ENCODE peak calls at places on chromosome 20, in four cellular contexts. One of them, this sample, is unnamed.

GRCh38 chr20:58393299-58393698 is 4.3 kb downstream of the VAPB start:
- DNase-seq in GM12878: no peak
- DNase-seq in HepG2: no peak
- DNase-seq in H1: no peak
- DNase-seq in this sample: no peak

GRCh38 chr20:39302312-39302711 is 340.2 kb downstream of the DHX35 start:
- DNase-seq in H1: no peak
- DNase-seq in HepG2: no peak
- DNase-seq in GM12878: no peak
- DNase-seq in this sample: no peak

GRCh38 chr20:58149412-58150091 is 78.9 kb downstream of the ANKRD60 start:
- DNase-seq in H1: no peak
- DNase-seq in GM12878: no peak
- DNase-seq in HepG2: no peak
- DNase-seq in this sample: no peak

GRCh38 chr20:58518387-58518786 is 3.2 kb upstream of the APCDD1L start:
- DNase-seq in HepG2: no peak
- DNase-seq in GM12878: no peak
- DNase-seq in H1: no peak
- DNase-seq in this sample: no peak

GRCh38 chr20:6008254-6008653 is 45.6 kb downstream of the LRRN4 start:
- DNase-seq in GM12878: no peak
- DNase-seq in H1: no peak
- DNase-seq in HepG2: peak
- DNase-seq in this sample: no peak

GRCh38 chr20:40481337-40481736 is 207.7 kb downstream of the MAFB start:
- DNase-seq in H1: no peak
- DNase-seq in GM12878: no peak
- DNase-seq in HepG2: no peak
- DNase-seq in this sample: no peak

GRCh38 chr20:12207875-12208274 is 290.2 kb downstream of the BTBD3 start:
- DNase-seq in H1: peak
- DNase-seq in GM12878: no peak
- DNase-seq in HepG2: peak
- DNase-seq in this sample: peak

GRCh38 chr20:58116505-58116904 is 111.9 kb downstream of the ANKRD60 start:
- DNase-seq in H1: no peak
- DNase-seq in GM12878: no peak
- DNase-seq in HepG2: no peak
- DNase-seq in this sample: no peak

GRCh38 chr20:59063358-59064213 is 21.0 kb upstream of the PRELID3B start:
- DNase-seq in H1: no peak
- DNase-seq in GM12878: no peak
- DNase-seq in HepG2: no peak
- DNase-seq in this sample: no peak

GRCh38 chr20:41619360-41620115 is 1.4 kb upstream of the CHD6 start:
- DNase-seq in H1: no peak
- DNase-seq in GM12878: no peak
- DNase-seq in HepG2: no peak
- DNase-seq in this sample: no peak

GRCh38 chr20:10670521-10671220 is 3.1 kb downstream of the JAG1 start:
- DNase-seq in GM12878: peak
- DNase-seq in H1: no peak
- DNase-seq in HepG2: peak
- DNase-seq in this sample: no peak

GRCh38 chr20:64223526-64224067 is 32.0 kb upstream of the PCMTD2 start:
- DNase-seq in H1: peak
- DNase-seq in HepG2: peak
- DNase-seq in GM12878: no peak
- DNase-seq in this sample: peak

GRCh38 chr20:59705651-59706101 is 101.3 kb downstream of the PHACTR3 start:
- DNase-seq in GM12878: no peak
- DNase-seq in HepG2: no peak
- DNase-seq in H1: no peak
- DNase-seq in this sample: no peak

GRCh38 chr20:23412026-23412425 is 9.3 kb downstream of the NAPB start:
- DNase-seq in GM12878: no peak
- DNase-seq in H1: no peak
- DNase-seq in HepG2: peak
- DNase-seq in this sample: no peak

GRCh38 chr20:59733326-59733725 is 129.0 kb downstream of the PHACTR3 start:
- DNase-seq in HepG2: no peak
- DNase-seq in H1: no peak
- DNase-seq in GM12878: no peak
- DNase-seq in this sample: no peak

GRCh38 chr20:5013682-5014447 is 12.6 kb upstream of the SLC23A2 start:
- DNase-seq in HepG2: no peak
- DNase-seq in H1: no peak
- DNase-seq in GM12878: no peak
- DNase-seq in this sample: no peak

GRCh38 chr20:4997207-4997606 is 4.1 kb downstream of the SLC23A2 start:
- DNase-seq in H1: no peak
- DNase-seq in HepG2: no peak
- DNase-seq in GM12878: no peak
- DNase-seq in this sample: no peak

GRCh38 chr20:11473971-11474370 is 443.7 kb upstream of the BTBD3 start:
- DNase-seq in HepG2: no peak
- DNase-seq in H1: no peak
- DNase-seq in GM12878: no peak
- DNase-seq in this sample: no peak

GRCh38 chr20:25270829-25271251 is 23.0 kb downstream of the PYGB start:
- DNase-seq in GM12878: no peak
- DNase-seq in HepG2: no peak
- DNase-seq in H1: no peak
- DNase-seq in this sample: no peak

GRCh38 chr20:45792513-45793118 is 862 bp downstream of the DNTTIP1 start:
- DNase-seq in GM12878: no peak
- DNase-seq in H1: no peak
- DNase-seq in HepG2: no peak
- DNase-seq in this sample: no peak

GRCh38 chr20:36542516-36543186 is 1.3 kb downstream of the MYL9 start:
- DNase-seq in GM12878: no peak
- DNase-seq in H1: no peak
- DNase-seq in HepG2: no peak
- DNase-seq in this sample: no peak

GRCh38 chr20:36541227-36542018 is at the start of gene MYL9:
- DNase-seq in HepG2: no peak
- DNase-seq in H1: no peak
- DNase-seq in GM12878: no peak
- DNase-seq in this sample: peak

GRCh38 chr20:36542019-36542488 is 735 bp downstream of the MYL9 start:
- DNase-seq in H1: no peak
- DNase-seq in HepG2: peak
- DNase-seq in GM12878: no peak
- DNase-seq in this sample: peak

GRCh38 chr20:36544134-36545018 is 3.1 kb downstream of the MYL9 start:
- DNase-seq in GM12878: no peak
- DNase-seq in HepG2: no peak
- DNase-seq in H1: no peak
- DNase-seq in this sample: no peak

GRCh38 chr20:36543187-36544133 is 2.1 kb downstream of the MYL9 start:
- DNase-seq in H1: no peak
- DNase-seq in GM12878: no peak
- DNase-seq in HepG2: no peak
- DNase-seq in this sample: no peak
- TF ChIP-seq KDM1A in H1: no peak
- TF ChIP-seq KDM1A in GM12878: no peak
- TF ChIP-seq KDM1A in HepG2: no peak
- TF ChIP-seq KDM1A in this sample: no peak

GRCh38 chr20:61901421-61902212 is 164.1 kb downstream of the TAF4 start:
- DNase-seq in H1: no peak
- DNase-seq in GM12878: no peak
- DNase-seq in HepG2: no peak
- DNase-seq in this sample: no peak

GRCh38 chr20:61905781-61906523 is 159.7 kb downstream of the TAF4 start:
- DNase-seq in HepG2: no peak
- DNase-seq in GM12878: no peak
- DNase-seq in H1: no peak
- DNase-seq in this sample: no peak

GRCh38 chr20:61902213-61902869 is 163.3 kb downstream of the TAF4 start:
- DNase-seq in H1: no peak
- DNase-seq in GM12878: no peak
- DNase-seq in HepG2: no peak
- DNase-seq in this sample: no peak

GRCh38 chr20:61904456-61904855 is 161.2 kb downstream of the TAF4 start:
- DNase-seq in GM12878: no peak
- DNase-seq in H1: no peak
- DNase-seq in HepG2: no peak
- DNase-seq in this sample: no peak

GRCh38 chr20:61903575-61904340 is 161.9 kb downstream of the TAF4 start:
- DNase-seq in H1: no peak
- DNase-seq in HepG2: no peak
- DNase-seq in GM12878: no peak
- DNase-seq in this sample: no peak
- TF ChIP-seq BRCA1 in H1: no peak
- TF ChIP-seq BRCA1 in HepG2: no peak
- TF ChIP-seq BRCA1 in GM12878: no peak
- TF ChIP-seq BRCA1 in this sample: no peak

GRCh38 chr20:44496976-44497375 is 21.3 kb downstream of the TTPAL start:
- DNase-seq in HepG2: no peak
- DNase-seq in GM12878: no peak
- DNase-seq in H1: peak
- DNase-seq in this sample: no peak
- TF ChIP-seq KDM1A in HepG2: no peak
- TF ChIP-seq KDM1A in GM12878: no peak
- TF ChIP-seq KDM1A in H1: no peak
- TF ChIP-seq KDM1A in this sample: no peak

DNA sequence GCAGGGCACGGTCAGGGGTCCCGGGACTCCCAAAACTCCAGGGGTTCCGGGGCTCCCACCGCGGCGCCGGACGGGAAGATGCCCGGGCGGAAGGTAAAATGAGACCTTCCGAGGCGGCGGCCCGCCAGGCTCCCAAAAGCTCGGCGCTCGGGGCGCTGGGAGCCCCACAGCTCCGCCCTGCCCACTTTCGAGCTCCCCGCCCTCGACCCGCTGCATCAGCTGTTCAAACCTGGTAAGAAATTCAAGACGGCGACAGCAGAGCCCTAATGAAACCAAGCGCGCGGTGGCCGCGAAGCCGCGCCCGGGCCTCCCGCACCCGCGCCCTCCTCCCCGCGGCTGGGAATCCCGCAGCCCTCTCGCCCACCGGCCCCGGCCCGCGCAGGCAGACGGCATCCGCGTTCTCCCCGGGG is 369 bp downstream of the SLC4A11 start:
- DNase-seq in H1: no peak
- DNase-seq in HepG2: no peak
- DNase-seq in GM12878: no peak
- DNase-seq in this sample: peak
- TF ChIP-seq BRCA1 in H1: no peak
- TF ChIP-seq BRCA1 in HepG2: no peak
- TF ChIP-seq BRCA1 in GM12878: no peak
- TF ChIP-seq BRCA1 in this sample: no peak

DNA sequence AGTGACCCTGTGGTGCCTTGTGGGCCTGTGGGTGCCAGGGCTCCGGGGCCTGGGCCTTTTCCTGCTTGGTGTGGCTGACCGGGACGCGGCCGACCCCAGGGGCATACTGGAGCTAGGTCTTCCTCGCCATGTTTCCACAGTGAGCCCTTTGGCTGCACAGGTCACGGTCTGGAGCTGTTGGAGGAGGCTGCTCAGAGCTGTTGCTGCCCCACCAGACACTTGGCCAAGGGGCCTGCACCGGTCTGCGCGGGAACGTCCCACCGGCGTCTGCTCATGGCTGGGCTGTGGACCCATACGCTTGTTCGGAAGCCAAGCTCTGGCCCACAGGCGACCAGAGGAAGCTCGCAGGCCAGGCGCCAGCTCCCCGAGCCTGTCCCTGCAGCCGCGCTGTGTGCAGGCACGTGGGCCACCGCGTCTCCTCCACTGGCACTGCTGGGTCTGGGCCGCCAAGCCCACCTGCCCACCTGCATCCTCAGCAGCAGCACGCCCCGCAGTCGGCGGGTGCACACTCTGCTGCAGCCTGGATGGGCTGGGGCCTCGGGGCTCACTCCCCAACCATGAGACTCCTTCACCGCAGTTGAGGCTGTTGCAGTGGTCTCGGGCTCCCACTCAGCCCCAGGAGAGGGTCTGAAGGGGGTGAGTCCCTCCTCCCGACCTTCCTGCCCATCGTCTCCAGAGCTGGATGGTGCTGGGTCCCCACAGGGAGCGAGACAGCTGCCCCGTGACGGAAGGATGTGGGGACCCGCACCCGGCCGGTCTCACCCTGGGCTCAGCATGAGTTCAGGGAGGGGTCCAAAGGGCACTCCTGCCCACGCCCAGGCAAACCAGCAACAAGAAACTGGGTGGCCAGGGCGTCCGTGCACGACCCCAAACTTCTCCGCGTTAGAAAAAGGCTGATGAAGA is 15.5 kb upstream of the TCFL5 start:
- DNase-seq in HepG2: no peak
- DNase-seq in H1: no peak
- DNase-seq in GM12878: no peak
- DNase-seq in this sample: no peak
- TF ChIP-seq KDM1A in HepG2: no peak
- TF ChIP-seq KDM1A in H1: no peak
- TF ChIP-seq KDM1A in GM12878: no peak
- TF ChIP-seq KDM1A in this sample: no peak

DNA sequence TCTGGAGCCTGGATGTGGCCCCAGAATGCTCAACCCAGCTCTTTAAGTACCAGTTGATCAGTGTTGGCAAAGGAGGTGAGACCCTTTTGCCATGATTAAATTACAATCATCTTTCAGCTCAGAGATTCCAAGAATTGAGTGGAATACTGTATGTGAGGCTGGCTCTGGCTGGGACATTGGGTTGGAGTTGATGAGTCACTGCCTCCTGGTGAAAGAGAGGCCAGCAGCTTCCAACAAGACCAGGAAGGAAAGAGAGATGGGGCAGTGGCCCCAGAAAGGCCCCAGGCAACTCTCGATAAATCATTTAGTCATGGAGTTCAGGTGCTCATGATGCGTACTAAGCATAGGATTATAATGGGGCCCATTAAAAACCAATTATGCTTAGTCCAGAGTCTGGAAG is 2.1 kb downstream of the TGM6 start:
- DNase-seq in HepG2: no peak
- DNase-seq in H1: no peak
- DNase-seq in GM12878: no peak
- DNase-seq in this sample: no peak
- TF ChIP-seq BRCA1 in HepG2: no peak
- TF ChIP-seq BRCA1 in H1: no peak
- TF ChIP-seq BRCA1 in GM12878: no peak
- TF ChIP-seq BRCA1 in this sample: no peak

DNA sequence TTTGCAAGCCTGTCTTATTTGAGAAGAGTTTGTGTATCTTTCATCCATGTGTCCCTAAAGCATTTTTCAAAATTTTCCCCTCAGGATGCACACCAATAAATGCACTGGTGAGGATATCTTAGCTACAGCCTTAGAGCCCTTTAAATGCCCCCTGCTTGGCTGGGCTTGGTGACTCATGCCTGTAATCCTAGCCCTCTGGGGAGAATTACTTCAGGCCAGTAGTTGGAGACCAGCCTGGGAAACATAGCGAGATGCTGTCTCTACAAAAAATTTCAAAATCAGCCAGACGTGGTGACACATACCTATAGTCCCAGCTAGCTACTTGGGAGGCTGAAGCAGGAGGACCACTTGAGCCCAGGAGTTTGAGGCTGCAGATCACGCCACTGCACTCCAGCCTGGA is 33.8 kb upstream of the PLCB4 start:
- DNase-seq in HepG2: no peak
- DNase-seq in GM12878: no peak
- DNase-seq in H1: no peak
- DNase-seq in this sample: no peak
- TF ChIP-seq KDM1A in HepG2: no peak
- TF ChIP-seq KDM1A in GM12878: no peak
- TF ChIP-seq KDM1A in H1: no peak
- TF ChIP-seq KDM1A in this sample: no peak

This sample was measured in K562.